ENCODE peak calls at places on chromosomes 6 and 20, in four cellular contexts. One of them, this sample, is unnamed.

GRCh38 chr6:159068904-159069578 is 24.2 kb upstream of the TAGAP start:
- DNase-seq in heart right ventricle: no peak
- DNase-seq in PC-3: no peak
- DNase-seq in sigmoid colon: no peak
- DNase-seq in this sample: no peak

GRCh38 chr6:6724319-6725119 is 136.0 kb downstream of the LY86 start:
- DNase-seq in heart right ventricle: peak; percentile 66
- DNase-seq in PC-3: peak; percentile 73
- DNase-seq in sigmoid colon: peak; percentile 82
- DNase-seq in this sample: peak; percentile 82

GRCh38 chr20:3889489-3890409 is 562 bp downstream of the PANK2 start:
- DNase-seq in heart right ventricle: peak; percentile 48
- DNase-seq in PC-3: peak; percentile 27
- DNase-seq in sigmoid colon: peak; percentile 80
- DNase-seq in this sample: peak; percentile 29

GRCh38 chr20:60559462-60559861 is 601.2 kb downstream of the CDH26 start:
- DNase-seq in heart right ventricle: no peak
- DNase-seq in PC-3: no peak
- DNase-seq in sigmoid colon: no peak
- DNase-seq in this sample: no peak

GRCh38 chr6:21587925-21588811 is 5.4 kb upstream of the SOX4 start:
- DNase-seq in heart right ventricle: peak; percentile 55
- DNase-seq in PC-3: peak; percentile 54
- DNase-seq in sigmoid colon: peak; percentile 75
- DNase-seq in this sample: peak; percentile 51

GRCh38 chr6:144344651-144345050 is 59.5 kb downstream of the UTRN start:
- DNase-seq in heart right ventricle: no peak
- DNase-seq in PC-3: no peak
- DNase-seq in sigmoid colon: no peak
- DNase-seq in this sample: no peak

GRCh38 chr6:29552512-29553051 is 7.0 kb downstream of the UBD start:
- DNase-seq in heart right ventricle: no peak
- DNase-seq in PC-3: peak; percentile 75
- DNase-seq in sigmoid colon: no peak
- DNase-seq in this sample: peak; percentile 85

GRCh38 chr20:58890454-58891075 is 38.0 kb downstream of the GNAS start:
- DNase-seq in heart right ventricle: peak; percentile 78
- DNase-seq in PC-3: peak; percentile 71
- DNase-seq in sigmoid colon: peak; percentile 92
- DNase-seq in this sample: peak; percentile 90

GRCh38 chr20:20019123-20019522 is 2.0 kb downstream of the NAA20 start:
- DNase-seq in heart right ventricle: no peak
- DNase-seq in PC-3: peak; percentile 89
- DNase-seq in sigmoid colon: no peak
- DNase-seq in this sample: no peak

GRCh38 chr20:59645761-59646171 is 41.4 kb downstream of the PHACTR3 start:
- DNase-seq in heart right ventricle: no peak
- DNase-seq in PC-3: peak; percentile 8
- DNase-seq in sigmoid colon: peak; percentile 52
- DNase-seq in this sample: no peak

GRCh38 chr20:17840423-17840822 is 128.2 kb downstream of the SNX5 start:
- DNase-seq in heart right ventricle: no peak
- DNase-seq in PC-3: no peak
- DNase-seq in sigmoid colon: no peak
- DNase-seq in this sample: no peak

GRCh38 chr20:35329435-35330139 is 37.4 kb upstream of the FAM83C start:
- DNase-seq in heart right ventricle: no peak
- DNase-seq in PC-3: peak; percentile 83
- DNase-seq in sigmoid colon: no peak
- DNase-seq in this sample: peak; percentile 73

GRCh38 chr6:144278659-144279314 is 6.3 kb upstream of the UTRN start:
- DNase-seq in heart right ventricle: no peak
- DNase-seq in PC-3: peak; percentile 82
- DNase-seq in sigmoid colon: no peak
- DNase-seq in this sample: no peak

GRCh38 chr20:1769491-1769890 is 111.9 kb upstream of the SIRPG start:
- DNase-seq in heart right ventricle: no peak
- DNase-seq in PC-3: no peak
- DNase-seq in sigmoid colon: no peak
- DNase-seq in this sample: no peak

GRCh38 chr6:161434921-161435411 is 161.1 kb upstream of the AGPAT4 start:
- DNase-seq in heart right ventricle: no peak
- DNase-seq in PC-3: peak; percentile 90
- DNase-seq in sigmoid colon: no peak
- DNase-seq in this sample: peak; percentile 81

GRCh38 chr6:116385911-116386310 is 15.2 kb downstream of the DSE start:
- DNase-seq in heart right ventricle: no peak
- DNase-seq in PC-3: no peak
- DNase-seq in sigmoid colon: no peak
- DNase-seq in this sample: no peak

GRCh38 chr6:15626878-15627683 is 35.7 kb downstream of the DTNBP1 start:
- DNase-seq in heart right ventricle: no peak
- DNase-seq in PC-3: peak; percentile 9
- DNase-seq in sigmoid colon: no peak
- DNase-seq in this sample: peak; percentile 63

GRCh38 chr20:6466065-6466810 is 301.2 kb upstream of the BMP2 start:
- DNase-seq in heart right ventricle: no peak
- DNase-seq in PC-3: peak; percentile 27
- DNase-seq in sigmoid colon: no peak
- DNase-seq in this sample: peak; percentile 84

GRCh38 chr6:33988121-33989015 is 157.5 kb downstream of the GRM4 start:
- DNase-seq in heart right ventricle: no peak
- DNase-seq in PC-3: no peak
- DNase-seq in sigmoid colon: no peak
- DNase-seq in this sample: no peak

GRCh38 chr20:20710847-20711315 is 1.6 kb downstream of the RALGAPA2 start:
- DNase-seq in heart right ventricle: no peak
- DNase-seq in PC-3: peak; percentile 13
- DNase-seq in sigmoid colon: no peak
- DNase-seq in this sample: no peak

GRCh38 chr20:3166338-3166912 is 6.8 kb upstream of the FASTKD5 start:
- DNase-seq in heart right ventricle: no peak
- DNase-seq in PC-3: no peak
- DNase-seq in sigmoid colon: peak; percentile 63
- DNase-seq in this sample: no peak

GRCh38 chr20:17824676-17825224 is 125.0 kb downstream of the BANF2 start:
- DNase-seq in heart right ventricle: no peak
- DNase-seq in PC-3: no peak
- DNase-seq in sigmoid colon: peak; percentile 44
- DNase-seq in this sample: no peak

GRCh38 chr6:92849636-92850035 is 569.7 kb downstream of the EPHA7 start:
- DNase-seq in heart right ventricle: no peak
- DNase-seq in PC-3: peak; percentile 80
- DNase-seq in sigmoid colon: no peak
- DNase-seq in this sample: no peak

GRCh38 chr6:109772961-109773431 is 81.9 kb downstream of the FIG4 start:
- DNase-seq in heart right ventricle: peak; percentile 62
- DNase-seq in PC-3: peak; percentile 12
- DNase-seq in sigmoid colon: no peak
- DNase-seq in this sample: peak; percentile 48

GRCh38 chr6:122476131-122476530 is 4.5 kb upstream of the SERINC1 start:
- DNase-seq in heart right ventricle: no peak
- DNase-seq in PC-3: peak; percentile 58
- DNase-seq in sigmoid colon: no peak
- DNase-seq in this sample: peak; percentile 45

GRCh38 chr6:96995903-96996302 is 71.4 kb downstream of the KLHL32 start:
- DNase-seq in heart right ventricle: no peak
- DNase-seq in PC-3: no peak
- DNase-seq in sigmoid colon: no peak
- DNase-seq in this sample: no peak

GRCh38 chr6:41200901-41201783 is at the start of gene TREML2:
- DNase-seq in heart right ventricle: no peak
- DNase-seq in PC-3: no peak
- DNase-seq in sigmoid colon: no peak
- DNase-seq in this sample: no peak

GRCh38 chr6:81938991-81939773 is 186.7 kb upstream of the TENT5A start:
- DNase-seq in heart right ventricle: no peak
- DNase-seq in PC-3: peak; percentile 76
- DNase-seq in sigmoid colon: no peak
- DNase-seq in this sample: peak; percentile 81

GRCh38 chr20:17644451-17644850 is 37.6 kb downstream of the RRBP1 start:
- DNase-seq in heart right ventricle: no peak
- DNase-seq in PC-3: no peak
- DNase-seq in sigmoid colon: no peak
- DNase-seq in this sample: no peak

GRCh38 chr20:17627101-17627950 is 54.7 kb downstream of the RRBP1 start:
- DNase-seq in heart right ventricle: no peak
- DNase-seq in PC-3: no peak
- DNase-seq in sigmoid colon: peak; percentile 65
- DNase-seq in this sample: no peak

GRCh38 chr6:13287104-13287503 is 41.2 kb downstream of the TBC1D7 start:
- DNase-seq in heart right ventricle: no peak
- DNase-seq in PC-3: no peak
- DNase-seq in sigmoid colon: no peak
- DNase-seq in this sample: no peak

GRCh38 chr6:29211488-29211887 is 40.8 kb downstream of the OR2J2 start:
- DNase-seq in heart right ventricle: no peak
- DNase-seq in PC-3: no peak
- DNase-seq in sigmoid colon: no peak
- DNase-seq in this sample: no peak

GRCh38 chr20:62926229-62927127 is at the start of gene DIDO1:
- DNase-seq in heart right ventricle: peak; percentile 92
- DNase-seq in PC-3: peak; percentile 91
- DNase-seq in sigmoid colon: peak; percentile 91
- DNase-seq in this sample: peak; percentile 80

GRCh38 chr6:148509789-148510581 is 167.3 kb downstream of the SASH1 start:
- DNase-seq in heart right ventricle: peak; percentile 56
- DNase-seq in PC-3: no peak
- DNase-seq in sigmoid colon: peak; percentile 92
- DNase-seq in this sample: peak; percentile 99

DNA sequence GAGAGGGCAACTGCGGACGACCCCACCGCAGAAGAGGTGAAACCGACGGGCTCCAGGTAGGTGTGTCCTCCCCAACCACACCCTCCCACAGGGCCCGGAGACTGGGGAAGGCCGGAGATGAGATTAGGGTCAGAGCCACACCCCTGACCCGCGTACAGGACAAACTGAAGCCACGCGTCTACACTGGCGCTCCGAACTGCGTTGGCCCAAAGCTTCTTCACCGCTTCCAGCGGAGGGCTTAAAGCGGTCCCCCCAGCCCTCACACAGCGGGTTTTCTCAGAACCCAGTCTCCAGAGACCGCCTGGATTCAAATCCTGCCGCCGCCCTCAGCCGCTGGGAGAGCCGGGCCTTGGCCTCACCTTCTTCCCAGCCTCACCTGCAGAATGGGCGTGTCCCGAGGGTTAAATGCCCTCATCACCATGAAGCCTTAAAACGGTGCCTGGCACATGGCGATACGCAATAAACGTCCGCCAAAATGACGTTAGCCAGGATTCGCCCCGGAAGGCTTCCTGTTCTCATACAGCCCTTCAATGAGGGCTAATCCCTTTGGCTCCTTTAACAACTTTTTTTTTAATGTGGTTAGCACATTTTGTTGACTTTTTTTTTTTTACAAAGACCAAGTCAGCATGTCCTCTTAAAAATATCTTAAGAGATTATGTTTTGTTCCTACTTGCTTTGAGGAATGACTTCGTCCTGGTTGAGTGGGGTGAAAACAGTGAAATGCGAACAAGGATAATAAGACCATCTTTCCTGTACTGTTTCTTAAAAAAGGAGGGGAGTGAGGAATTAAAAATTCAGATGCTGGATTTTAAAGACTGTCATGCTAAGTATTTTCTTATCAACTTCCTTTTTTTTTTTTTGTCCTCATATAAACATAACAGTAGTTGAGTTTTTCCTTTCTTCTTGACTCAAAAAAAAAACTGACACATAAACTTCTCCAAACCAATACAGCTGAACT is 15.1 kb upstream of the ZNF217 start:
- DNase-seq in heart right ventricle: no peak
- DNase-seq in PC-3: no peak
- DNase-seq in sigmoid colon: no peak
- DNase-seq in this sample: peak; percentile 92
- H3K4me3 ChIP-seq in heart right ventricle: no peak overlapping the region
- H3K4me3 ChIP-seq in PC-3: peak overlapping the region; percentile 25
- H3K4me3 ChIP-seq in sigmoid colon: no peak overlapping the region
- H3K4me3 ChIP-seq in this sample: no peak overlapping the region

GRCh38 chr20:50112512-50113419 is at the start of gene UBE2V1:
- DNase-seq in heart right ventricle: peak; percentile 93
- DNase-seq in PC-3: peak; percentile 91
- DNase-seq in sigmoid colon: peak; percentile 96
- DNase-seq in this sample: peak; percentile 93
- TF ChIP-seq CTCF in heart right ventricle: peak; percentile 3
- TF ChIP-seq CTCF in PC-3: peak; percentile 64
- TF ChIP-seq CTCF in sigmoid colon: peak; percentile 26
- TF ChIP-seq CTCF in this sample: peak; percentile 39

GRCh38 chr6:76124010-76124409 is 51.5 kb upstream of the IMPG1 start:
- DNase-seq in heart right ventricle: no peak
- DNase-seq in PC-3: no peak
- DNase-seq in sigmoid colon: no peak
- DNase-seq in this sample: no peak

GRCh38 chr6:76120302-76120701 is 47.8 kb upstream of the IMPG1 start:
- DNase-seq in heart right ventricle: no peak
- DNase-seq in PC-3: no peak
- DNase-seq in sigmoid colon: no peak
- DNase-seq in this sample: no peak
- H3K4me3 ChIP-seq in heart right ventricle: no peak overlapping the region
- H3K4me3 ChIP-seq in PC-3: no peak overlapping the region
- H3K4me3 ChIP-seq in sigmoid colon: no peak overlapping the region
- H3K4me3 ChIP-seq in this sample: no peak overlapping the region

GRCh38 chr20:24501764-24502163 is 32.3 kb downstream of the SYNDIG1 start:
- DNase-seq in heart right ventricle: no peak
- DNase-seq in PC-3: no peak
- DNase-seq in sigmoid colon: no peak
- DNase-seq in this sample: no peak
- TF ChIP-seq CTCF in heart right ventricle: no peak
- TF ChIP-seq CTCF in PC-3: no peak
- TF ChIP-seq CTCF in sigmoid colon: no peak
- TF ChIP-seq CTCF in this sample: no peak

GRCh38 chr6:27290065-27290849 is 21.8 kb downstream of the POM121L2 start:
- DNase-seq in heart right ventricle: no peak
- DNase-seq in PC-3: no peak
- DNase-seq in sigmoid colon: no peak
- DNase-seq in this sample: no peak

GRCh38 chr6:27288136-27289044 is 23.7 kb downstream of the POM121L2 start:
- DNase-seq in heart right ventricle: no peak
- DNase-seq in PC-3: peak; percentile 33
- DNase-seq in sigmoid colon: no peak
- DNase-seq in this sample: no peak

GRCh38 chr6:27286141-27286540 is 25.9 kb downstream of the POM121L2 start:
- DNase-seq in heart right ventricle: no peak
- DNase-seq in PC-3: peak; percentile 55
- DNase-seq in sigmoid colon: no peak
- DNase-seq in this sample: no peak

GRCh38 chr6:27290850-27291208 is 21.2 kb downstream of the POM121L2 start:
- DNase-seq in heart right ventricle: no peak
- DNase-seq in PC-3: no peak
- DNase-seq in sigmoid colon: no peak
- DNase-seq in this sample: no peak

GRCh38 chr6:27287751-27288135 is 24.3 kb downstream of the POM121L2 start:
- DNase-seq in heart right ventricle: no peak
- DNase-seq in PC-3: no peak
- DNase-seq in sigmoid colon: no peak
- DNase-seq in this sample: no peak
- H3K4me3 ChIP-seq in heart right ventricle: no peak overlapping the region
- H3K4me3 ChIP-seq in PC-3: peak overlapping the region; percentile 73
- H3K4me3 ChIP-seq in sigmoid colon: no peak overlapping the region
- H3K4me3 ChIP-seq in this sample: no peak overlapping the region

This sample was measured in fibroblast of villous mesenchyme.